ENCODE peak calls at places on chromosomes 7 and 10, in six cellular contexts. X is fibroblast of lung, E is H1, P is mammary epithelial cell, G is HCT116, Z is GM23338. S is an unnamed sample.

GRCh38 chr10:81889181-81889769 is 14.3 kb downstream of the NRG3 start:
- DNase-seq in X (no peak), E (no peak), P (no peak), G (no peak), Z (no peak), S (no peak)

GRCh38 chr7:104983620-104984539 is 30.1 kb upstream of the KMT2E start:
- DNase-seq in X (peak; percentile 85), E (peak; percentile 58), P (peak; percentile 86), G (peak; percentile 77), Z (peak; percentile 94), S (peak; percentile 85)

GRCh38 chr7:75565129-75565528 is 73.0 kb downstream of the SPDYE5 start:
- DNase-seq in X (peak; percentile 74), E (no peak), P (peak; percentile 88), G (no peak), Z (peak; percentile 8), S (no peak)

GRCh38 chr10:21413268-21413667 is 112.2 kb downstream of the SKIDA1 start:
- DNase-seq in X (no peak), E (no peak), P (no peak), G (no peak), Z (no peak), S (no peak)

GRCh38 chr10:9012312-9012711 is 957.8 kb downstream of the GATA3 start:
- DNase-seq in X (peak; percentile 64), E (no peak), P (peak; percentile 70), G (no peak), Z (no peak), S (no peak)

GRCh38 chr7:20201380-20201779 is 15.8 kb downstream of the MACC1 start:
- DNase-seq in X (no peak), E (no peak), P (no peak), G (no peak), Z (peak; percentile 75), S (no peak)

GRCh38 chr10:103554488-103555320 is 61.2 kb downstream of the NEURL1 start:
- DNase-seq in X (peak; percentile 62), E (no peak), P (peak; percentile 39), G (no peak), Z (peak; percentile 83), S (no peak)

GRCh38 chr7:51366930-51367613 is 50.5 kb upstream of the COBL start:
- DNase-seq in X (peak; percentile 51), E (peak; percentile 51), P (peak; percentile 34), G (no peak), Z (peak; percentile 91), S (peak; percentile 34)

GRCh38 chr7:118080947-118081346 is 103.0 kb upstream of the LSM8 start:
- DNase-seq in X (peak; percentile 68), E (peak; percentile 5), P (peak; percentile 96), G (peak; percentile 69), Z (peak; percentile 43), S (peak; percentile 12)

GRCh38 chr10:14304029-14304428 is 26.7 kb downstream of the FRMD4A start:
- DNase-seq in X (no peak), E (no peak), P (no peak), G (no peak), Z (no peak), S (no peak)

GRCh38 chr10:14296081-14296709 is 34.5 kb downstream of the FRMD4A start:
- DNase-seq in X (no peak), E (no peak), P (no peak), G (no peak), Z (no peak), S (no peak)

GRCh38 chr10:14306201-14306600 is 24.5 kb downstream of the FRMD4A start:
- DNase-seq in X (no peak), E (no peak), P (no peak), G (no peak), Z (no peak), S (no peak)

GRCh38 chr10:14299516-14299915 is 31.2 kb downstream of the FRMD4A start:
- DNase-seq in X (no peak), E (no peak), P (no peak), G (no peak), Z (no peak), S (no peak)

GRCh38 chr10:14302035-14302434 is 28.7 kb downstream of the FRMD4A start:
- DNase-seq in X (peak; percentile 22), E (no peak), P (peak; percentile 7), G (no peak), Z (peak; percentile 68), S (no peak)
- TF ChIP-seq CTCF in X (peak; percentile 62), E (no peak), P (peak; percentile 48), G (peak; percentile 52), Z (peak; percentile 64), S (peak; percentile 25)

DNA sequence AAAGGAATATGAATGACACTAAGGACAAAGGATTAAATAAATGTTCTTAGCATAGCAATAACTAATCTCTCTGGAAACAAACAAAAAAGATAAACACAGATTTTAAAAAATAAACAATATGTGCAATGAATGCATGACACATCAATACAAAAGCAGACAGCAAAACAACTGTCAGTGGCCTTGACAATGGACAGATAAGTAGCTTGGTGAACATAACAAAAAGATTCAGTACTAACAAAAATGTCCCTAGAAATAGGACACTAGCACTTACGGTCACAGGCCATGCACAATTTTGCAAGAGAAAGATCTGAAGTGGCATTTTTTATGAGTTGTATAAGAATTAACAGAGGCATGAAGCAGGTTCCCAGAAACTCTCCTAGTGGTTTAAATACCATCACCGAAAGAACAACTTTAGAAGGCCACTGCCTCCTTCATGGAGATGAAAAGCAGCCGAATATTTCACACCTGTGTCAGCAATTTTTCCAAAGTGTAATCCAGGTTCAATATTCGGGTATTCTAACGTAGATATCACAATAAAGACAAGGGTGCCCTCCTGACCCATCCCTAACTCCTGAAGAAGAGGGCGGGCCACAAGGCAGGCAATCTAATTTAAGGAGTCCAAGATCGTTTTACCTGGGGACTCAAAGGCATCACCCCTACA is 231.3 kb upstream of the MKLN1 start:
- DNase-seq in X (no peak), E (no peak), P (no peak), G (no peak), Z (no peak), S (no peak)
- H3K4me2 ChIP-seq in X (no peak overlapping the region), E (no peak overlapping the region), P (no peak overlapping the region), G (no peak overlapping the region), Z (peak overlapping the region; percentile 13), S (no peak overlapping the region)

GRCh38 chr7:27106181-27106905 is 3.9 kb upstream of the HOXA2 start:
- DNase-seq in X (peak; percentile 68), E (no peak), P (peak; percentile 58), G (no peak), Z (peak; percentile 80), S (no peak)
- TF ChIP-seq EZH2 in X (no peak), E (peak; percentile 91), P (no peak), G (no peak), Z (peak; percentile 62), S (no peak)

GRCh38 chr7:73582664-73583202 is 4.4 kb upstream of the TBL2 start:
- DNase-seq in X (no peak), E (no peak), P (no peak), G (no peak), Z (no peak), S (no peak)

GRCh38 chr7:73577627-73578341 is 595 bp downstream of the TBL2 start:
- DNase-seq in X (no peak), E (no peak), P (no peak), G (no peak), Z (peak; percentile 37), S (peak; percentile 17)

GRCh38 chr7:73573791-73574190 is 4.6 kb downstream of the TBL2 start:
- DNase-seq in X (no peak), E (no peak), P (no peak), G (no peak), Z (no peak), S (no peak)

GRCh38 chr7:73573276-73573675 is 5.1 kb downstream of the TBL2 start:
- DNase-seq in X (no peak), E (no peak), P (no peak), G (no peak), Z (no peak), S (no peak)

GRCh38 chr7:73578342-73579124 is at the start of gene TBL2:
- DNase-seq in X (peak; percentile 99), E (peak; percentile 97), P (peak; percentile 97), G (peak; percentile 96), Z (peak; percentile 100), S (peak; percentile 99)
- TF ChIP-seq CTCF in X (peak; percentile 27), E (no peak), P (no peak), G (no peak), Z (no peak), S (peak; percentile 57)

S was measured in DND-41.